ENCODE peak calls at places on chromosomes 6 and 20, in nine cellular contexts. One of them, this sample, is unnamed.
A peak's percentile ranks its signal among the peaks of the same experiment; 100 is the strongest.

GRCh38 chr6:149938571-149939462 is 3.0 kb upstream of the ULBP2 start:
- DNase-seq in CD4-positive, CD25-positive, alpha-beta regulatory T cell: peak; percentile 71
- DNase-seq in right lobe of liver: no peak
- DNase-seq in breast epithelium: no peak
- DNase-seq in cardiac muscle cell: no peak
- DNase-seq in aorta: no peak
- DNase-seq in CD8-positive, alpha-beta T cell: no peak
- DNase-seq in thoracic aorta: no peak
- DNase-seq in OCI-LY7: no peak
- DNase-seq in this sample: peak; percentile 23

GRCh38 chr20:50427740-50428462 is 82.3 kb upstream of the PTPN1 start:
- DNase-seq in CD4-positive, CD25-positive, alpha-beta regulatory T cell: no peak
- DNase-seq in right lobe of liver: no peak
- DNase-seq in breast epithelium: peak; percentile 41
- DNase-seq in cardiac muscle cell: peak; percentile 53
- DNase-seq in aorta: no peak
- DNase-seq in CD8-positive, alpha-beta T cell: no peak
- DNase-seq in thoracic aorta: no peak
- DNase-seq in OCI-LY7: no peak
- DNase-seq in this sample: no peak

GRCh38 chr6:37688088-37688850 is 9.4 kb downstream of the MDGA1 start:
- DNase-seq in CD4-positive, CD25-positive, alpha-beta regulatory T cell: no peak
- DNase-seq in right lobe of liver: no peak
- DNase-seq in breast epithelium: no peak
- DNase-seq in cardiac muscle cell: no peak
- DNase-seq in aorta: peak; percentile 59
- DNase-seq in CD8-positive, alpha-beta T cell: no peak
- DNase-seq in thoracic aorta: no peak
- DNase-seq in OCI-LY7: peak; percentile 32
- DNase-seq in this sample: no peak

GRCh38 chr6:34566830-34567546 is 10.9 kb upstream of the SPDEF start:
- DNase-seq in CD4-positive, CD25-positive, alpha-beta regulatory T cell: no peak
- DNase-seq in right lobe of liver: no peak
- DNase-seq in breast epithelium: no peak
- DNase-seq in cardiac muscle cell: no peak
- DNase-seq in aorta: no peak
- DNase-seq in CD8-positive, alpha-beta T cell: no peak
- DNase-seq in thoracic aorta: no peak
- DNase-seq in OCI-LY7: no peak
- DNase-seq in this sample: no peak

GRCh38 chr6:107819976-107820551 is 4.0 kb downstream of the SCML4 start:
- DNase-seq in CD4-positive, CD25-positive, alpha-beta regulatory T cell: peak; percentile 53
- DNase-seq in right lobe of liver: peak; percentile 44
- DNase-seq in breast epithelium: peak; percentile 48
- DNase-seq in cardiac muscle cell: peak; percentile 5
- DNase-seq in aorta: no peak
- DNase-seq in CD8-positive, alpha-beta T cell: peak; percentile 19
- DNase-seq in thoracic aorta: no peak
- DNase-seq in OCI-LY7: no peak
- DNase-seq in this sample: no peak

GRCh38 chr6:126720326-126720725 is 380.4 kb downstream of the CENPW start:
- DNase-seq in CD4-positive, CD25-positive, alpha-beta regulatory T cell: no peak
- DNase-seq in right lobe of liver: no peak
- DNase-seq in breast epithelium: no peak
- DNase-seq in cardiac muscle cell: no peak
- DNase-seq in aorta: no peak
- DNase-seq in CD8-positive, alpha-beta T cell: no peak
- DNase-seq in thoracic aorta: no peak
- DNase-seq in OCI-LY7: no peak
- DNase-seq in this sample: no peak

GRCh38 chr6:37536462-37537225 is 37.0 kb upstream of the CCDC167 start:
- DNase-seq in CD4-positive, CD25-positive, alpha-beta regulatory T cell: no peak
- DNase-seq in right lobe of liver: no peak
- DNase-seq in breast epithelium: no peak
- DNase-seq in cardiac muscle cell: no peak
- DNase-seq in aorta: no peak
- DNase-seq in CD8-positive, alpha-beta T cell: no peak
- DNase-seq in thoracic aorta: no peak
- DNase-seq in OCI-LY7: no peak
- DNase-seq in this sample: no peak

GRCh38 chr6:43770417-43771209 is 602 bp downstream of the VEGFA start:
- DNase-seq in CD4-positive, CD25-positive, alpha-beta regulatory T cell: peak; percentile 56
- DNase-seq in right lobe of liver: peak; percentile 90
- DNase-seq in breast epithelium: peak; percentile 52
- DNase-seq in cardiac muscle cell: peak; percentile 70
- DNase-seq in aorta: peak; percentile 88
- DNase-seq in CD8-positive, alpha-beta T cell: no peak
- DNase-seq in thoracic aorta: no peak
- DNase-seq in OCI-LY7: peak; percentile 72
- DNase-seq in this sample: peak; percentile 56

GRCh38 chr20:17625246-17626051 is 55.6 kb downstream of the DSTN start:
- DNase-seq in CD4-positive, CD25-positive, alpha-beta regulatory T cell: no peak
- DNase-seq in right lobe of liver: peak; percentile 40
- DNase-seq in breast epithelium: no peak
- DNase-seq in cardiac muscle cell: no peak
- DNase-seq in aorta: peak; percentile 74
- DNase-seq in CD8-positive, alpha-beta T cell: no peak
- DNase-seq in thoracic aorta: no peak
- DNase-seq in OCI-LY7: no peak
- DNase-seq in this sample: no peak
- H3K4me1 ChIP-seq in CD4-positive, CD25-positive, alpha-beta regulatory T cell: no peaks in the 10 kb centered on the region
- H3K4me1 ChIP-seq in right lobe of liver: no peaks in the 10 kb centered on the region
- H3K4me1 ChIP-seq in breast epithelium: no peaks in the 10 kb centered on the region
- H3K4me1 ChIP-seq in cardiac muscle cell: no peaks in the 10 kb centered on the region
- H3K4me1 ChIP-seq in aorta: no peaks in the 10 kb centered on the region
- H3K4me1 ChIP-seq in CD8-positive, alpha-beta T cell: no peaks in the 10 kb centered on the region
- H3K4me1 ChIP-seq in thoracic aorta: no peaks in the 10 kb centered on the region
- H3K4me1 ChIP-seq in OCI-LY7: no peaks in the 10 kb centered on the region
- H3K4me1 ChIP-seq in this sample: no peaks in the 10 kb centered on the region

DNA sequence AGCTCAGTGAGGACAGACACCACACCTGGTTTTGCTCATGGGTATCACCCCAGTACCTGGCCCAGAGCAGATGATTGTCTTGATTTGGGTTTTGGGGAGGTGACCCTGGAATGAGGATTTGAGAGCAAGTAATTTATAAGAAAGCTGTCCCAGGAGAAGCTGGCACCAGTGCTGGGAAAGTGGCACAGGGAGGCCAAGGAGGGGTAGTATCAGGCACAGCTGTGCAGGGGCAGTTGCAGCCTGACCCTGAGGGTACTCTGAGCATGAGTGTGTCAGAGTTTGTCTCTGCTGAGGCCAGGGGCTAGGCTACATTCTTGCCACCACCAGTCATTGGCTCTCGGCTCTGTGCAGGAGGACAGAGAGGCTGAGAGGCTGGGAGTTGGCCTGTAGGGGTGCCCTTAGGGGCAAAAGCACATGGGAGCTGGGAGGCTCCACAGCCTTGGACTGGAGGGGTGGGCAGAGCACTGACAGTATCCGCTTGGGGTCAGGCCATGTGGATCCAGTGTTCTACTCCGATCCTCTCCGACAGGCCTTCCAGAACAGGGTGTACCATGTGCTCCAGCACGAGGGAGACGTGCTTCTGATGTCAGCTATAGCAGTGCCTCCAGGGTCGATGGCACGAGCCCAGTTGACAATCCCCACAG is 121.3 kb downstream of the PHACTR3 start:
- DNase-seq in CD4-positive, CD25-positive, alpha-beta regulatory T cell: no peak
- DNase-seq in right lobe of liver: no peak
- DNase-seq in breast epithelium: no peak
- DNase-seq in cardiac muscle cell: no peak
- DNase-seq in aorta: no peak
- DNase-seq in CD8-positive, alpha-beta T cell: no peak
- DNase-seq in thoracic aorta: no peak
- DNase-seq in OCI-LY7: no peak
- DNase-seq in this sample: no peak
- H3K9me3 ChIP-seq in CD4-positive, CD25-positive, alpha-beta regulatory T cell: no peaks in the 10 kb centered on the region
- H3K9me3 ChIP-seq in right lobe of liver: no peaks in the 10 kb centered on the region
- H3K9me3 ChIP-seq in breast epithelium: no peaks in the 10 kb centered on the region
- H3K9me3 ChIP-seq in cardiac muscle cell: no peaks in the 10 kb centered on the region
- H3K9me3 ChIP-seq in aorta: no peaks in the 10 kb centered on the region
- H3K9me3 ChIP-seq in CD8-positive, alpha-beta T cell: no peaks in the 10 kb centered on the region
- H3K9me3 ChIP-seq in thoracic aorta: no peaks in the 10 kb centered on the region
- H3K9me3 ChIP-seq in OCI-LY7: no peaks in the 10 kb centered on the region
- H3K9me3 ChIP-seq in this sample: no peaks in the 10 kb centered on the region

GRCh38 chr6:33249732-33250625 is 21.7 kb downstream of the VPS52 start:
- DNase-seq in CD4-positive, CD25-positive, alpha-beta regulatory T cell: no peak
- DNase-seq in right lobe of liver: peak; percentile 49
- DNase-seq in breast epithelium: no peak
- DNase-seq in cardiac muscle cell: peak; percentile 69
- DNase-seq in aorta: no peak
- DNase-seq in CD8-positive, alpha-beta T cell: no peak
- DNase-seq in thoracic aorta: no peak
- DNase-seq in OCI-LY7: no peak
- DNase-seq in this sample: no peak

GRCh38 chr6:33248932-33249731 is 22.5 kb downstream of the VPS52 start:
- DNase-seq in CD4-positive, CD25-positive, alpha-beta regulatory T cell: peak; percentile 100
- DNase-seq in right lobe of liver: peak; percentile 98
- DNase-seq in breast epithelium: peak; percentile 98
- DNase-seq in cardiac muscle cell: peak; percentile 100
- DNase-seq in aorta: peak; percentile 98
- DNase-seq in CD8-positive, alpha-beta T cell: peak; percentile 91
- DNase-seq in thoracic aorta: peak; percentile 94
- DNase-seq in OCI-LY7: peak; percentile 99
- DNase-seq in this sample: peak; percentile 100

GRCh38 chr6:33251390-33252012 is 20.2 kb downstream of the VPS52 start:
- DNase-seq in CD4-positive, CD25-positive, alpha-beta regulatory T cell: no peak
- DNase-seq in right lobe of liver: no peak
- DNase-seq in breast epithelium: no peak
- DNase-seq in cardiac muscle cell: no peak
- DNase-seq in aorta: no peak
- DNase-seq in CD8-positive, alpha-beta T cell: no peak
- DNase-seq in thoracic aorta: no peak
- DNase-seq in OCI-LY7: no peak
- DNase-seq in this sample: no peak

GRCh38 chr6:33252758-33253157 is 18.9 kb downstream of the VPS52 start:
- DNase-seq in CD4-positive, CD25-positive, alpha-beta regulatory T cell: no peak
- DNase-seq in right lobe of liver: no peak
- DNase-seq in breast epithelium: no peak
- DNase-seq in cardiac muscle cell: no peak
- DNase-seq in aorta: no peak
- DNase-seq in CD8-positive, alpha-beta T cell: no peak
- DNase-seq in thoracic aorta: no peak
- DNase-seq in OCI-LY7: no peak
- DNase-seq in this sample: no peak

DNA sequence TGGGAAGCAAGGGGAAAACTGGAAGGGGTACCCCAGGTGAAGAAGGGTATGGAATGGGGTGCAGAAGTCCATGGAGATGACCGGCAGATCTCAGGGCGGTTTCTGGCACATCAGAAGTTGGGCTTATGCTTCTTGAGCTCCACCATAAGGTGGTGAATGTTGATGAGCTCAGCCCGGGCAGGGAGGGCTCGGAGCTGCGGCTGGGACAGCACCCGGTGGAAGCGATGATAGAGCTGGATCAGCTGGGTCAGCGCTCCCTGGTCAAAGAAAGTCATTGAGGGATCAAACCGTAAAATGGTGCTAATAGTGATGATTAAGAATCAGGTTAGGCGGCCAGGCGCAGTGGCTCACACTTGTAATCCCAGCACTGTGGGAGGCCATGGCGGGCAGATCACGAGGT is 20.9 kb downstream of the VPS52 start:
- DNase-seq in CD4-positive, CD25-positive, alpha-beta regulatory T cell: no peak
- DNase-seq in right lobe of liver: no peak
- DNase-seq in breast epithelium: no peak
- DNase-seq in cardiac muscle cell: no peak
- DNase-seq in aorta: no peak
- DNase-seq in CD8-positive, alpha-beta T cell: no peak
- DNase-seq in thoracic aorta: no peak
- DNase-seq in OCI-LY7: no peak
- DNase-seq in this sample: no peak
- H3K4me3 ChIP-seq in CD4-positive, CD25-positive, alpha-beta regulatory T cell: no peak overlapping the region
- H3K4me3 ChIP-seq in right lobe of liver: no peak overlapping the region
- H3K4me3 ChIP-seq in breast epithelium: no peak overlapping the region
- H3K4me3 ChIP-seq in cardiac muscle cell: no peak overlapping the region
- H3K4me3 ChIP-seq in aorta: no peak overlapping the region
- H3K4me3 ChIP-seq in CD8-positive, alpha-beta T cell: no peak overlapping the region
- H3K4me3 ChIP-seq in thoracic aorta: peak overlapping the region; percentile 71
- H3K4me3 ChIP-seq in OCI-LY7: no peak overlapping the region
- H3K4me3 ChIP-seq in this sample: no peak overlapping the region

GRCh38 chr6:41744236-41744787 is 2.9 kb downstream of the PGC start:
- DNase-seq in CD4-positive, CD25-positive, alpha-beta regulatory T cell: no peak
- DNase-seq in right lobe of liver: no peak
- DNase-seq in breast epithelium: no peak
- DNase-seq in cardiac muscle cell: no peak
- DNase-seq in aorta: no peak
- DNase-seq in CD8-positive, alpha-beta T cell: no peak
- DNase-seq in thoracic aorta: no peak
- DNase-seq in OCI-LY7: no peak
- DNase-seq in this sample: no peak

GRCh38 chr6:41740366-41741162 is 5.2 kb upstream of the TFEB start:
- DNase-seq in CD4-positive, CD25-positive, alpha-beta regulatory T cell: no peak
- DNase-seq in right lobe of liver: no peak
- DNase-seq in breast epithelium: no peak
- DNase-seq in cardiac muscle cell: no peak
- DNase-seq in aorta: no peak
- DNase-seq in CD8-positive, alpha-beta T cell: no peak
- DNase-seq in thoracic aorta: no peak
- DNase-seq in OCI-LY7: no peak
- DNase-seq in this sample: no peak

GRCh38 chr6:41741625-41742490 is 5.3 kb downstream of the PGC start:
- DNase-seq in CD4-positive, CD25-positive, alpha-beta regulatory T cell: no peak
- DNase-seq in right lobe of liver: no peak
- DNase-seq in breast epithelium: no peak
- DNase-seq in cardiac muscle cell: no peak
- DNase-seq in aorta: no peak
- DNase-seq in CD8-positive, alpha-beta T cell: no peak
- DNase-seq in thoracic aorta: no peak
- DNase-seq in OCI-LY7: no peak
- DNase-seq in this sample: peak; percentile 91

GRCh38 chr6:41746068-41746467 is 1.1 kb downstream of the PGC start:
- DNase-seq in CD4-positive, CD25-positive, alpha-beta regulatory T cell: no peak
- DNase-seq in right lobe of liver: no peak
- DNase-seq in breast epithelium: no peak
- DNase-seq in cardiac muscle cell: no peak
- DNase-seq in aorta: no peak
- DNase-seq in CD8-positive, alpha-beta T cell: no peak
- DNase-seq in thoracic aorta: no peak
- DNase-seq in OCI-LY7: no peak
- DNase-seq in this sample: no peak

DNA sequence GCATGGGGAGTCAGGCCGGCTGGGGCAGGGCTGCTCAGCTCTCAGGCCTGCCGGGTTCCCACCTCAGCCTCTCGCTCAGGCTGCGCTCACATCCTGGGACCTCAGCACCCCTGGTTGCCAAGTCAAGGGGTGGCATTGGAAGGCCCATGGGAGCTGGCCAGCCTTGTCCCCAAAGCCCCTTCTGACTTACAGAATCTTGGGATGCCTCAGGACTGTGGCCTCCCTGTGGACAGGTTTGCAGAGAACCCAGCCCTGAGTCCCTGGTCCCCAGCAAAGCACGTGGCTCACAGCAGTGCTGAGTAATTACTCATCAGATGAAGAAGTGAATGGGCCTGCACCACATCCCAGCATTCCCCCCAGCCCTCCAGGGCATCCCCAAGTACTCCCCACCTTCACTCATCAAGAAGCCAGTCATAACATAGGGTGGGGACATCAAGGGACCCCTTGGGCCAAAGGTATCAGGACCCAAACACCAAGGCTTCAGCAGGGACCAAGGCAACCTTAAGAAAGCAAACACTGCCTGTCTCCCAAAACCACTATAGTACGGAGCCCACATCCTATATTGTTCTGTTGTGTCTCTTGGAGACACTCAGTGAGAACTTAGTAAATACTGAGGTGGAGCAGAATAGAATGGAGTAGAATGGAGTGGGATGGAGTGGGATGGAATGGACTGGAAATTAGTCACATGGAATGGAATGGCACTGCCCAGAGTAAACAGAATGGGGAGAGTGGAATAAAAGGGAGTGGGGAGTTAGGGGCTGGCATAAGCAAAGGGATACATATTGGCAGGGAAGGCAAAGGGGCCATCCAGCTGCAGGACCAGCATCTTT is 3.6 kb downstream of the PGC start:
- DNase-seq in CD4-positive, CD25-positive, alpha-beta regulatory T cell: no peak
- DNase-seq in right lobe of liver: no peak
- DNase-seq in breast epithelium: no peak
- DNase-seq in cardiac muscle cell: no peak
- DNase-seq in aorta: no peak
- DNase-seq in CD8-positive, alpha-beta T cell: no peak
- DNase-seq in thoracic aorta: no peak
- DNase-seq in OCI-LY7: no peak
- DNase-seq in this sample: no peak
- H3K4me1 ChIP-seq in CD4-positive, CD25-positive, alpha-beta regulatory T cell: no peaks in the 10 kb centered on the region
- H3K4me1 ChIP-seq in right lobe of liver: no peaks in the 10 kb centered on the region
- H3K4me1 ChIP-seq in breast epithelium: no peaks in the 10 kb centered on the region
- H3K4me1 ChIP-seq in cardiac muscle cell: no peaks in the 10 kb centered on the region
- H3K4me1 ChIP-seq in aorta: no peaks in the 10 kb centered on the region
- H3K4me1 ChIP-seq in CD8-positive, alpha-beta T cell: no peaks in the 10 kb centered on the region
- H3K4me1 ChIP-seq in thoracic aorta: no peaks in the 10 kb centered on the region
- H3K4me1 ChIP-seq in OCI-LY7: no peaks in the 10 kb centered on the region
- H3K4me1 ChIP-seq in this sample: peaks cover 2% of the 10 kb centered on the region

This sample was measured in small intestine.